ENCODE peak calls at places on chromosomes 16 and 17, in eight cellular contexts. U, J, R, V, A, G, Q and H are unnamed samples.

GRCh38 chr17:64146418-64147109 is 16.6 kb upstream of the ERN1 start:
- DNase-seq in A (peak), G (peak), U (peak), R (peak), V (peak), J (peak), Q (peak), H (peak)

GRCh38 chr17:17767497-17768286 is 69.1 kb downstream of the SREBF1 start:
- DNase-seq in A (no peak), J (no peak), R (no peak), V (no peak), G (no peak), Q (no peak), U (peak), H (no peak)

GRCh38 chr17:42122371-42123303 is at the start of gene HSPB9:
- DNase-seq in V (no peak), A (no peak), Q (no peak), U (peak), G (no peak), R (no peak), J (no peak), H (peak)

GRCh38 chr16:4273858-4274291 is 1.1 kb upstream of the TFAP4 start:
- DNase-seq in J (peak), U (peak), V (no peak), Q (no peak), G (peak), A (peak), R (peak), H (peak)

GRCh38 chr17:80738406-80738805 is 193.8 kb downstream of the RPTOR start:
- DNase-seq in V (no peak), Q (no peak), A (no peak), J (no peak), G (no peak), U (no peak), R (no peak), H (no peak)

GRCh38 chr17:3695723-3696411 is at the start of gene P2RX5:
- DNase-seq in V (peak), J (peak), R (peak), U (peak), G (peak), A (peak), Q (peak), H (peak)

GRCh38 chr17:43814714-43815113 is 18.2 kb downstream of the MPP3 start:
- DNase-seq in G (peak), Q (no peak), J (peak), A (peak), R (peak), V (peak), U (no peak), H (no peak)

GRCh38 chr17:75658237-75658636 is 8.7 kb downstream of the RECQL5 start:
- DNase-seq in V (no peak), R (no peak), J (no peak), Q (no peak), A (no peak), U (no peak), G (no peak), H (no peak)

GRCh38 chr16:88705076-88705684 is 1.0 kb downstream of the RNF166 start:
- DNase-seq in R (peak), V (peak), U (no peak), G (peak), A (no peak), Q (no peak), J (no peak), H (no peak)

GRCh38 chr16:25063865-25064264 is 47.7 kb upstream of the LCMT1 start:
- DNase-seq in J (no peak), Q (peak), G (peak), A (no peak), U (no peak), V (peak), R (peak), H (no peak)

GRCh38 chr16:72482695-72483094 is 310.7 kb upstream of the PMFBP1 start:
- DNase-seq in U (no peak), G (no peak), R (no peak), J (no peak), Q (no peak), V (no peak), A (no peak), H (no peak)

GRCh38 chr16:50021509-50021908 is 3.5 kb upstream of the CNEP1R1 start:
- DNase-seq in G (no peak), J (no peak), Q (peak), V (no peak), U (peak), R (peak), A (no peak), H (peak)

GRCh38 chr17:78868391-78868790 is 27.8 kb upstream of the USP36 start:
- DNase-seq in Q (no peak), A (no peak), U (no peak), G (peak), V (peak), J (no peak), R (peak), H (no peak)

GRCh38 chr17:21042434-21043295 is at the start of gene USP22:
- DNase-seq in V (no peak), U (peak), G (no peak), R (peak), A (no peak), J (no peak), Q (peak), H (no peak)

GRCh38 chr17:30232015-30232821 is 3.3 kb downstream of the SLC6A4 start:
- DNase-seq in J (no peak), R (no peak), A (no peak), V (no peak), Q (no peak), G (no peak), U (no peak), H (peak)

GRCh38 chr16:23486480-23486879 is 23.8 kb downstream of the GGA2 start:
- DNase-seq in U (no peak), G (no peak), R (no peak), Q (no peak), A (peak), J (peak), V (no peak), H (no peak)

GRCh38 chr16:16109453-16110110 is 113.7 kb downstream of the ABCC6 start:
- DNase-seq in Q (no peak), U (no peak), J (no peak), A (no peak), R (no peak), G (no peak), V (no peak), H (no peak)

GRCh38 chr16:4519274-4520058 is 19.1 kb downstream of the CDIP1 start:
- DNase-seq in Q (no peak), R (no peak), G (no peak), A (no peak), J (no peak), U (no peak), V (no peak), H (no peak)

GRCh38 chr16:29321585-29321984 is 84.9 kb downstream of the NPIPB11 start:
- DNase-seq in V (no peak), J (no peak), R (no peak), G (no peak), Q (no peak), U (peak), A (no peak), H (no peak)

GRCh38 chr16:4373909-4374742 is 2.5 kb downstream of the VASN start:
- DNase-seq in V (peak), Q (peak), J (peak), G (peak), U (peak), A (peak), R (peak), H (peak)

GRCh38 chr16:69851491-69852240 is 89.5 kb downstream of the WWP2 start:
- DNase-seq in Q (no peak), J (no peak), U (no peak), A (no peak), G (peak), V (peak), R (peak), H (no peak)

GRCh38 chr17:35817196-35817595 is 7.9 kb downstream of the TAF15 start:
- DNase-seq in V (no peak), Q (no peak), J (no peak), U (no peak), G (no peak), A (no peak), R (no peak), H (no peak)

GRCh38 chr17:35846055-35846809 is 22.5 kb downstream of the HEATR9 start:
- DNase-seq in U (no peak), V (peak), R (peak), Q (no peak), A (no peak), G (peak), J (no peak), H (no peak)

GRCh38 chr16:88907768-88908167 is 41.3 kb upstream of the PABPN1L start:
- DNase-seq in J (peak), Q (no peak), A (peak), R (peak), U (no peak), V (peak), G (peak), H (no peak)

GRCh38 chr16:73154063-73154870 is 106.3 kb upstream of the ZFHX3 start:
- DNase-seq in R (no peak), U (no peak), G (peak), A (no peak), Q (no peak), V (no peak), J (no peak), H (no peak)

GRCh38 chr17:32757963-32758362 is 119.0 kb downstream of the MYO1D start:
- DNase-seq in J (no peak), V (no peak), A (no peak), Q (no peak), G (peak), U (no peak), R (peak), H (no peak)

GRCh38 chr16:30499284-30499683 is 26.7 kb downstream of the ITGAL start:
- DNase-seq in G (no peak), V (no peak), R (no peak), A (no peak), Q (peak), J (no peak), U (no peak), H (no peak)

GRCh38 chr16:57722651-57723050 is 12.9 kb upstream of the KATNB1 start:
- DNase-seq in Q (no peak), R (no peak), G (no peak), J (no peak), V (no peak), A (no peak), U (no peak), H (no peak)

GRCh38 chr17:13398091-13398490 is 203.6 kb downstream of the HS3ST3A1 start:
- DNase-seq in G (no peak), Q (no peak), A (no peak), U (no peak), V (no peak), J (no peak), R (no peak), H (no peak)

GRCh38 chr16:11632455-11632921 is 35.8 kb upstream of the SNN start:
- DNase-seq in J (no peak), U (peak), G (peak), V (peak), A (no peak), Q (no peak), R (peak), H (peak)

GRCh38 chr16:12436201-12436657 is 367.5 kb downstream of the CPPED1 start:
- DNase-seq in A (no peak), V (no peak), G (no peak), U (peak), J (no peak), Q (no peak), R (no peak), H (no peak)

GRCh38 chr17:5931611-5932010 is 138.6 kb upstream of the WSCD1 start:
- DNase-seq in U (no peak), G (peak), R (no peak), J (no peak), A (no peak), Q (no peak), V (no peak), H (peak)

GRCh38 chr17:65243838-65244237 is 106.7 kb downstream of the RGS9 start:
- DNase-seq in Q (no peak), R (peak), V (peak), J (peak), G (peak), U (peak), A (peak), H (no peak)

GRCh38 chr16:83994087-83994486 is 26.0 kb downstream of the NECAB2 start:
- DNase-seq in R (peak), V (peak), Q (no peak), J (peak), G (peak), U (no peak), A (peak), H (no peak)

GRCh38 chr16:7839568-7839967 is 506.9 kb downstream of the RBFOX1 start:
- DNase-seq in U (peak), V (no peak), J (no peak), G (no peak), Q (no peak), A (no peak), R (no peak), H (peak)

GRCh38 chr17:50275279-50275678 is 1.0 kb downstream of the TMEM92 start:
- DNase-seq in G (no peak), U (no peak), R (no peak), V (no peak), Q (no peak), A (no peak), J (no peak), H (no peak)

GRCh38 chr16:19881028-19881427 is 3.6 kb downstream of the GPRC5B start:
- DNase-seq in R (no peak), Q (no peak), U (no peak), A (no peak), G (no peak), J (no peak), V (no peak), H (no peak)

GRCh38 chr16:19184823-19185509 is 16.9 kb downstream of the SYT17 start:
- DNase-seq in Q (no peak), J (no peak), U (no peak), G (peak), V (no peak), A (no peak), R (peak), H (no peak)

GRCh38 chr17:45231481-45232116 is 9.9 kb downstream of the FMNL1 start:
- DNase-seq in U (peak), Q (peak), J (peak), R (no peak), V (no peak), G (no peak), A (no peak), H (no peak)

GRCh38 chr16:53100131-53100748 is 45.4 kb downstream of the CHD9 start:
- DNase-seq in J (no peak), V (no peak), G (no peak), Q (no peak), A (no peak), U (no peak), R (no peak), H (no peak)

GRCh38 chr16:1890701-1891035 is 18.7 kb upstream of the MEIOB start:
- DNase-seq in R (no peak), V (no peak), U (no peak), Q (no peak), J (no peak), G (no peak), A (no peak), H (no peak)
- TF ChIP-seq EZH2 in R (no peak), V (no peak), U (no peak), Q (no peak), J (no peak), G (no peak), A (no peak), H (no peak)

GRCh38 chr17:39599665-39600468 is 7.9 kb downstream of the NEUROD2 start:
- DNase-seq in Q (no peak), A (no peak), R (no peak), U (no peak), G (no peak), V (no peak), J (no peak), H (no peak)
- TF ChIP-seq EZH2 in Q (no peak), A (no peak), R (no peak), U (peak), G (no peak), V (peak), J (no peak), H (no peak)

GRCh38 chr17:57718878-57719277 is 26.2 kb downstream of the CCDC182 start:
- DNase-seq in Q (no peak), U (no peak), R (no peak), J (no peak), V (no peak), A (no peak), G (no peak), H (no peak)
- TF ChIP-seq EZH2 in Q (no peak), U (no peak), R (no peak), J (no peak), V (no peak), A (no peak), G (no peak), H (no peak)

GRCh38 chr16:67013238-67013822 is 15.6 kb upstream of the CBFB start:
- DNase-seq in A (no peak), Q (no peak), G (no peak), R (no peak), U (no peak), J (no peak), V (no peak), H (no peak)

GRCh38 chr16:67014641-67015315 is 14.2 kb upstream of the CBFB start:
- DNase-seq in Q (no peak), V (no peak), G (no peak), U (no peak), J (no peak), R (no peak), A (no peak), H (no peak)

GRCh38 chr16:67015317-67015731 is 13.6 kb upstream of the CBFB start:
- DNase-seq in U (no peak), Q (no peak), G (no peak), R (no peak), A (peak), V (no peak), J (no peak), H (no peak)

GRCh38 chr16:67016143-67016542 is 12.8 kb upstream of the CBFB start:
- DNase-seq in Q (no peak), R (no peak), V (no peak), G (no peak), U (no peak), A (no peak), J (no peak), H (no peak)

DNA sequence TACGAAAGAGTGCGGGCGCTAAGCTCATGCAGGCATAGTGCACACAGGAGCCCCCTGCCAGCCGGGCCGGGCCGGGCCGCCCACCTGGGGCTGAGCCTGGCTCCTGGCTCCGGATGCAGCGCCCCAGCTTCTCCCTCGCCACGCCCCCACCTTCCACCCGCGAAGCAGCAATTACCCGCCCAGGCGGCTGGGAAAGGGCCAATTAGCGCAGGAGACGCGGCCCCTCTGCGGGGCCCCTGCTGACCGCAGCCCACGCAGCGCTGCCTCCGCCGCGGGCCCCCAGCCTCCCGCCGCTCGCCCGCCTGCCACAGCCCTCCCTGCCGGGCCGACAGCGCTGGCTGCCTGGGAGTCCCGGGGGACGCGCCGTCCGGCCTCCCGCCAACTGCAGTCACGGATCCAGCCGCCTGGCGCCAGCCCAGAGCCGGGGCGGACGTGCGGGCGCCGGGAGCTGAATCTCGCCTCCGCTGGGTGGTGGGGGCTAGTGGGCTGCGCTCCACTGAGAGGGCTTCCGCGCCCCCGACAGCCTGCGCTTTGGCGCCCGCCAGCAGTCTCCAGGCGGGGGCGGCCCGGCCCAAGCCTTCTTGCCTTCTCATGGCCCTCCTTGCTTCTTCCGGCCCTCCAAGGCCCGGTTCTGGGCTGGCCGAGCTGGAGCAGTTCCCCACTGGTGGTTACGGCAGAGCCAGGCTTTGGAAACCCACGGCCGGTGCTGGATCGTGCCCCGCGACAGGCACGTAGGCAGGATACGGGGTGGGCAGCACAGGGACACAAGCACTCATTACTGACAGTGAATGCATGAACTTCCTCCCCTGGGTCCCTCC is 14.9 kb upstream of the CBFB start:
- DNase-seq in A (peak), U (peak), R (peak), V (peak), J (peak), Q (peak), G (peak), H (peak)
- TF ChIP-seq EZH2 in A (no peak), U (peak), R (no peak), V (no peak), J (no peak), Q (no peak), G (no peak), H (no peak)

GRCh38 chr17:37737971-37738370 is 6.9 kb downstream of the HNF1B start:
- DNase-seq in J (peak), R (peak), A (no peak), V (peak), U (no peak), G (peak), Q (no peak), H (no peak)
- TF ChIP-seq EZH2 in J (no peak), R (no peak), A (no peak), V (no peak), U (no peak), G (no peak), Q (no peak), H (no peak)

GRCh38 chr17:66965801-66966528 is 1.5 kb downstream of the CACNG4 start:
- DNase-seq in V (no peak), R (no peak), G (no peak), U (peak), A (peak), Q (no peak), J (peak), H (peak)

GRCh38 chr17:66964083-66964771 is at the start of gene CACNG4:
- DNase-seq in V (no peak), R (no peak), G (no peak), J (no peak), Q (no peak), A (peak), U (peak), H (peak)

GRCh38 chr17:66966529-66967418 is 2.3 kb downstream of the CACNG4 start:
- DNase-seq in G (no peak), R (no peak), J (no peak), A (no peak), U (no peak), Q (no peak), V (no peak), H (no peak)

GRCh38 chr17:66963521-66964082 is 905 bp upstream of the CACNG4 start:
- DNase-seq in V (no peak), R (no peak), U (peak), G (no peak), A (no peak), J (no peak), Q (no peak), H (no peak)

GRCh38 chr17:66964930-66965800 is 658 bp downstream of the CACNG4 start:
- DNase-seq in G (no peak), J (peak), U (peak), A (peak), V (no peak), R (no peak), Q (peak), H (peak)
- TF ChIP-seq EZH2 in G (peak), J (peak), U (no peak), A (no peak), V (peak), R (no peak), Q (no peak), H (peak)

GRCh38 chr16:61165797-61166196 is 870.4 kb downstream of the CDH8 start:
- DNase-seq in V (no peak), U (no peak), G (no peak), R (no peak), Q (no peak), J (no peak), A (no peak), H (no peak)
- TF ChIP-seq EZH2 in V (no peak), U (no peak), G (no peak), R (no peak), Q (no peak), J (no peak), A (no peak), H (no peak)

GRCh38 chr16:716768-717325 is 1.9 kb downstream of the METRN start:
- DNase-seq in Q (no peak), R (no peak), G (no peak), J (no peak), A (no peak), V (no peak), U (no peak), H (no peak)

GRCh38 chr16:714558-715447 is at the start of gene METRN:
- DNase-seq in V (peak), A (peak), G (peak), U (peak), Q (peak), J (peak), R (peak), H (peak)

GRCh38 chr16:714079-714478 is 839 bp upstream of the METRN start:
- DNase-seq in R (no peak), Q (no peak), U (no peak), G (no peak), J (peak), V (no peak), A (no peak), H (no peak)

GRCh38 chr16:716250-716607 is 1.3 kb downstream of the METRN start:
- DNase-seq in Q (peak), A (peak), U (peak), R (peak), J (no peak), V (peak), G (peak), H (no peak)

GRCh38 chr16:715448-716249 is 731 bp downstream of the METRN start:
- DNase-seq in V (no peak), A (peak), J (no peak), R (peak), Q (peak), U (peak), G (peak), H (peak)
- TF ChIP-seq EZH2 in V (no peak), A (no peak), J (no peak), R (no peak), Q (no peak), U (peak), G (no peak), H (peak)